ENCODE peak calls at places on chromosomes 5 and 9, in ten cellular contexts. One of them, this sample, is unnamed.

GRCh38 chr5:159227452-159227851 is 18.1 kb upstream of the RNF145 start:
- DNase-seq in PC-3: no peak
- DNase-seq in transverse colon: no peak
- DNase-seq in hepatocyte: no peak
- DNase-seq in pancreas: no peak
- DNase-seq in vagina: no peak
- DNase-seq in IMR-90: no peak
- DNase-seq in cardiac muscle cell: no peak
- DNase-seq in CD4-positive, alpha-beta memory T cell: no peak
- DNase-seq in A549: no peak
- DNase-seq in this sample: no peak

GRCh38 chr5:135242021-135242480 is 157.0 kb downstream of the MACROH2A1 start:
- DNase-seq in hepatocyte: no peak
- DNase-seq in cardiac muscle cell: peak; percentile 60
- DNase-seq in vagina: peak; percentile 79
- DNase-seq in pancreas: no peak
- DNase-seq in IMR-90: peak; percentile 64
- DNase-seq in transverse colon: no peak
- DNase-seq in CD4-positive, alpha-beta memory T cell: no peak
- DNase-seq in PC-3: peak; percentile 56
- DNase-seq in A549: no peak
- DNase-seq in this sample: no peak

GRCh38 chr5:160657622-160658458 is 194.2 kb downstream of the ATP10B start:
- DNase-seq in A549: no peak
- DNase-seq in transverse colon: peak; percentile 51
- DNase-seq in pancreas: no peak
- DNase-seq in IMR-90: no peak
- DNase-seq in vagina: no peak
- DNase-seq in CD4-positive, alpha-beta memory T cell: no peak
- DNase-seq in hepatocyte: no peak
- DNase-seq in cardiac muscle cell: no peak
- DNase-seq in PC-3: no peak
- DNase-seq in this sample: no peak

GRCh38 chr5:133366438-133366837 is 245.9 kb downstream of the FSTL4 start:
- DNase-seq in hepatocyte: no peak
- DNase-seq in A549: no peak
- DNase-seq in transverse colon: no peak
- DNase-seq in IMR-90: no peak
- DNase-seq in cardiac muscle cell: no peak
- DNase-seq in PC-3: peak; percentile 20
- DNase-seq in CD4-positive, alpha-beta memory T cell: no peak
- DNase-seq in pancreas: no peak
- DNase-seq in vagina: no peak
- DNase-seq in this sample: no peak

GRCh38 chr9:79471577-79472543 is 99.9 kb upstream of the TLE4 start:
- DNase-seq in CD4-positive, alpha-beta memory T cell: peak; percentile 2
- DNase-seq in A549: no peak
- DNase-seq in IMR-90: peak; percentile 35
- DNase-seq in hepatocyte: peak; percentile 53
- DNase-seq in pancreas: peak; percentile 55
- DNase-seq in vagina: no peak
- DNase-seq in cardiac muscle cell: peak; percentile 65
- DNase-seq in transverse colon: peak; percentile 38
- DNase-seq in PC-3: peak; percentile 66
- DNase-seq in this sample: peak; percentile 23

GRCh38 chr5:29337030-29337429 is 1856.5 kb upstream of the CDH6 start:
- DNase-seq in cardiac muscle cell: no peak
- DNase-seq in pancreas: no peak
- DNase-seq in vagina: no peak
- DNase-seq in transverse colon: no peak
- DNase-seq in PC-3: no peak
- DNase-seq in hepatocyte: no peak
- DNase-seq in A549: no peak
- DNase-seq in IMR-90: no peak
- DNase-seq in CD4-positive, alpha-beta memory T cell: no peak
- DNase-seq in this sample: no peak

GRCh38 chr5:73747696-73748380 is 121.8 kb downstream of the ARHGEF28 start:
- DNase-seq in IMR-90: no peak
- DNase-seq in pancreas: no peak
- DNase-seq in hepatocyte: no peak
- DNase-seq in cardiac muscle cell: peak; percentile 20
- DNase-seq in PC-3: no peak
- DNase-seq in transverse colon: no peak
- DNase-seq in CD4-positive, alpha-beta memory T cell: no peak
- DNase-seq in vagina: no peak
- DNase-seq in A549: no peak
- DNase-seq in this sample: no peak

GRCh38 chr9:91164724-91165520 is 196.8 kb downstream of the AUH start:
- DNase-seq in pancreas: no peak
- DNase-seq in PC-3: peak; percentile 89
- DNase-seq in cardiac muscle cell: peak; percentile 96
- DNase-seq in transverse colon: peak; percentile 87
- DNase-seq in CD4-positive, alpha-beta memory T cell: peak; percentile 40
- DNase-seq in A549: peak; percentile 86
- DNase-seq in hepatocyte: peak; percentile 93
- DNase-seq in IMR-90: peak; percentile 100
- DNase-seq in vagina: peak; percentile 86
- DNase-seq in this sample: peak; percentile 38

GRCh38 chr9:124527781-124528180 is 20.6 kb upstream of the NR5A1 start:
- DNase-seq in hepatocyte: no peak
- DNase-seq in transverse colon: no peak
- DNase-seq in vagina: no peak
- DNase-seq in IMR-90: peak; percentile 63
- DNase-seq in cardiac muscle cell: no peak
- DNase-seq in CD4-positive, alpha-beta memory T cell: no peak
- DNase-seq in pancreas: no peak
- DNase-seq in A549: no peak
- DNase-seq in PC-3: peak; percentile 10
- DNase-seq in this sample: no peak

GRCh38 chr5:63401434-63402046 is 560.7 kb downstream of the HTR1A start:
- DNase-seq in IMR-90: peak; percentile 8
- DNase-seq in CD4-positive, alpha-beta memory T cell: no peak
- DNase-seq in vagina: no peak
- DNase-seq in transverse colon: peak; percentile 41
- DNase-seq in cardiac muscle cell: peak; percentile 60
- DNase-seq in pancreas: peak; percentile 76
- DNase-seq in PC-3: peak; percentile 75
- DNase-seq in hepatocyte: peak; percentile 77
- DNase-seq in A549: peak; percentile 8
- DNase-seq in this sample: no peak

GRCh38 chr9:20788526-20789421 is 104.7 kb downstream of the FOCAD start:
- DNase-seq in vagina: no peak
- DNase-seq in transverse colon: no peak
- DNase-seq in CD4-positive, alpha-beta memory T cell: no peak
- DNase-seq in IMR-90: no peak
- DNase-seq in A549: no peak
- DNase-seq in PC-3: no peak
- DNase-seq in hepatocyte: no peak
- DNase-seq in cardiac muscle cell: peak; percentile 58
- DNase-seq in pancreas: no peak
- DNase-seq in this sample: no peak

GRCh38 chr9:77815260-77815659 is 167.1 kb upstream of the GNA14 start:
- DNase-seq in pancreas: no peak
- DNase-seq in cardiac muscle cell: no peak
- DNase-seq in hepatocyte: no peak
- DNase-seq in A549: no peak
- DNase-seq in vagina: no peak
- DNase-seq in IMR-90: no peak
- DNase-seq in CD4-positive, alpha-beta memory T cell: no peak
- DNase-seq in transverse colon: no peak
- DNase-seq in PC-3: peak; percentile 4
- DNase-seq in this sample: no peak

GRCh38 chr5:132489051-132489770 is 1.4 kb downstream of the IRF1 start:
- DNase-seq in CD4-positive, alpha-beta memory T cell: no peak
- DNase-seq in A549: no peak
- DNase-seq in hepatocyte: peak; percentile 6
- DNase-seq in cardiac muscle cell: no peak
- DNase-seq in pancreas: no peak
- DNase-seq in vagina: peak; percentile 86
- DNase-seq in IMR-90: no peak
- DNase-seq in transverse colon: peak; percentile 32
- DNase-seq in PC-3: no peak
- DNase-seq in this sample: peak; percentile 21

DNA sequence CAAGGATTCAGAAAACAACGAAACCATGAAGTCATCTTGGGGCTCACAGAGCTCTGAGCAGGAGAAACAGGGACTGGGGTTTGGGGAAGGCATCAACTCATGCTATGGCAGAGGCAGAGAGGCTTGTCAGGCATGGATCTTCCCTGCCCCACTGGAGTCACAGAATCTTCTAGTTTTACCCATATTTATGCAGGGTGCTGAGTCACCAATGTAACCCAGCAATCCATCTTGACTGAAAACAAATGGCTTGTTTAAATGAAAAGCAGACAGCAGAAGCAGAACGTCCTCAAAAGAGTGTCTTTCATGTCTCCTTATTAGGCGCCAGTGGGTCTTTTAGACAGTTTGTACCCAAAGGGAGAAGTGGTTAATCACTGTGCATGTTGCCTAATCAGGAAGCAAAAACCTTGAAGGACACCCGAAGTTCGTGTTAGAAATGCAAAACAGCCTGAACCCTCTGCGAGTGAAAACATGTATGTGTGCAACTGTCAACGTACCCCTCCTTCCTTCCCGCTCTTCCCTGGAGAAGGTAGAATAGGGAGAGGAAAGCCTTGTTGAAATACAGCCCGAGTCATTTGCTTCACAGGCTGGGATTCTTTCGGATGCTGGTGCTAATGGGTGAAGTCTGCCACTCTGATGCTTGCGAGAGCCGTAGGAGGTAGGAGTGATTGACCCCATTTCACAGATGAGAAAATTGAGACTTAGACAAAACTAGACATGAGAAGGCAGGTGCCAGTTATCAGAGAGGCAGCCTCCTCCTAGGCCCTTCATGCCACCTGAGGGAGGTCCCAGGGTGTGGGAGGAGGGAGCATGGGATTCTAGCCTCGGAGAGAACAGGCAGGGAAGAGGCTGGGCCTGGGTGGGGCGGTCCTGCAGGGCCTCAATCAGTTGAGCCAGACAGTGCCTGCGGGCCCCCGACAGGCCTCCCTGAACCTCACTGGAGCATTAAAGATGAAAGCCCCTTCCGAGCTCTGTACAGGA is 112.7 kb downstream of the COL23A1 start:
- DNase-seq in transverse colon: no peak
- DNase-seq in cardiac muscle cell: no peak
- DNase-seq in PC-3: no peak
- DNase-seq in pancreas: no peak
- DNase-seq in vagina: no peak
- DNase-seq in IMR-90: no peak
- DNase-seq in CD4-positive, alpha-beta memory T cell: no peak
- DNase-seq in A549: no peak
- DNase-seq in hepatocyte: no peak
- DNase-seq in this sample: no peak
- H3K4me3 ChIP-seq in transverse colon: no peak overlapping the region
- H3K4me3 ChIP-seq in cardiac muscle cell: no peak overlapping the region
- H3K4me3 ChIP-seq in PC-3: no peak overlapping the region
- H3K4me3 ChIP-seq in pancreas: no peak overlapping the region
- H3K4me3 ChIP-seq in vagina: no peak overlapping the region
- H3K4me3 ChIP-seq in IMR-90: no peak overlapping the region
- H3K4me3 ChIP-seq in CD4-positive, alpha-beta memory T cell: no peak overlapping the region
- H3K4me3 ChIP-seq in A549: no peak overlapping the region
- H3K4me3 ChIP-seq in hepatocyte: no peak overlapping the region
- H3K4me3 ChIP-seq in this sample: no peak overlapping the region

DNA sequence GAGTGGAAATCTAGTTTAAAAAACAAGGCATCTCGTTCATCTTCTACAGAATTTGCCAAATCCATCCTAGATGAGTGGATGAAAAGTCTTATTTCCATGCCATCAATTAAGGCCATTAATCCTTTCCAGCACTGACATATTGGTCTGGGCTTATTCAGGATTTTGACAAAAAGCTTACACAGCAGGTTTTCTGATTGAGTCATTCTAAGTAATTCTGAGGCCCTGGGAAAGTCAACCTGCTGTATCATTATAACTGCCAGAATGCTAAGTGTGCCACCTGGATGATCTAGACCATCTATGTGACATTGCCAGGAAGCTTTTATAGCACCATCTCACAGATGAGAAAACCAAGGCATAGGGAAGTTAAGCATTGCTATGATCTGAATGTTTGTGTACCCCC is 132.1 kb upstream of the MAP3K1 start:
- DNase-seq in IMR-90: no peak
- DNase-seq in pancreas: no peak
- DNase-seq in vagina: no peak
- DNase-seq in PC-3: no peak
- DNase-seq in transverse colon: no peak
- DNase-seq in hepatocyte: no peak
- DNase-seq in CD4-positive, alpha-beta memory T cell: no peak
- DNase-seq in A549: no peak
- DNase-seq in cardiac muscle cell: no peak
- DNase-seq in this sample: no peak
- H3K4me1 ChIP-seq in IMR-90: peaks cover 7% of the 10 kb centered on the region
- H3K4me1 ChIP-seq in pancreas: no peaks in the 10 kb centered on the region
- H3K4me1 ChIP-seq in vagina: peaks cover 2% of the 10 kb centered on the region
- H3K4me1 ChIP-seq in PC-3: no peaks in the 10 kb centered on the region
- H3K4me1 ChIP-seq in transverse colon: no peaks in the 10 kb centered on the region
- H3K4me1 ChIP-seq in hepatocyte: no peaks in the 10 kb centered on the region
- H3K4me1 ChIP-seq in CD4-positive, alpha-beta memory T cell: peaks cover 90% of the 10 kb centered on the region
- H3K4me1 ChIP-seq in A549: no peaks in the 10 kb centered on the region
- H3K4me1 ChIP-seq in cardiac muscle cell: no peaks in the 10 kb centered on the region
- H3K4me1 ChIP-seq in this sample: peaks cover 30% of the 10 kb centered on the region

GRCh38 chr9:113042884-113043657 is 13.5 kb downstream of the ZFP37 start:
- DNase-seq in vagina: no peak
- DNase-seq in A549: no peak
- DNase-seq in transverse colon: no peak
- DNase-seq in cardiac muscle cell: peak; percentile 4
- DNase-seq in PC-3: peak; percentile 1
- DNase-seq in IMR-90: no peak
- DNase-seq in hepatocyte: no peak
- DNase-seq in pancreas: no peak
- DNase-seq in CD4-positive, alpha-beta memory T cell: no peak
- DNase-seq in this sample: no peak
- H3K9me3 ChIP-seq in vagina: peaks cover 94% of the 10 kb centered on the region
- H3K9me3 ChIP-seq in A549: peaks cover 97% of the 10 kb centered on the region
- H3K9me3 ChIP-seq in transverse colon: peaks cover 97% of the 10 kb centered on the region
- H3K9me3 ChIP-seq in cardiac muscle cell: peaks cover 14% of the 10 kb centered on the region
- H3K9me3 ChIP-seq in PC-3: peaks cover 36% of the 10 kb centered on the region
- H3K9me3 ChIP-seq in IMR-90: peaks cover 67% of the 10 kb centered on the region
- H3K9me3 ChIP-seq in hepatocyte: peaks cover 88% of the 10 kb centered on the region
- H3K9me3 ChIP-seq in pancreas: peaks cover 4% of the 10 kb centered on the region
- H3K9me3 ChIP-seq in CD4-positive, alpha-beta memory T cell: peaks cover 16% of the 10 kb centered on the region
- H3K9me3 ChIP-seq in this sample: peaks cover 59% of the 10 kb centered on the region

DNA sequence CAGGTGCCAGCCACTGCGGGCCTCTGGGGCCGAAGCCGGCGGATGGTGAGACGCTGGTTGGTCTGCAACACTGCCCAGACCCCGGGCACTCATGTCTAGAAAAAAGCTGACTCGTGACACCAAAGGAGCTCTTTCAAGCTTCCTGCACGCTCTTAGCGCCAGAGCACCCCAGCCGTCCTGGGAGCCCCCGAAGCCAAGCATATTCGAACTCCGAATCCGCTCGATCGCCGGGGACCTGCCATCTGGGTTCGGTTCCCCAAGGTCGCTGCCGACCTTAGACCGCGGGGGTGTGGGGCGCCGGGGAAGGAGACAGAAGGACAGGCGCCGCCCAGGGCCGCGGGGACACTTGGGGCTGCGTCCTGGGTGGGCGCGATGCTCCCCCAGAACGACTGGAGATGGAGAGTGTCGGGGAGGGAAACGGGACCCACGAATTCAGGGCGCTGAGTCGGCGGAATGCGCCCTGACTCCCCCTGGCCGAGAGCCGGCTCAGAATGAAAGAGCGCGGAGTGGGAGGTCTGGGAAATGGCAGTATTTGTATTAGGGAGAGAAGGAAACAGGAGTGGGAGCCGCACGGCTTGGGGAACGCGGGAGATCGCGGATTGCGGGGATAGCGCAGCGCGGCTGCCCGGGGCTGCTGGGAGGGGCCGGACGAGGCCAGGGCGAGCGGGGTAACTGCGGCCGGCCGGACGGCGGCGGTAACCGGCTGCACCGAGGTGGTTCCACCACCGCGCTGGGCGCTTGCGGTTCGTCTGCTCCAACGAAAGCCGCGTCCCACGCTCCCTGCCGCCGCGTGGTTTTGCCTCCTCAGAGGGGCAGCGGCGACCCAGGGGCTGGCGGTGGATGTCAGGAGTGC is 20.1 kb upstream of the MARCHF6 start:
- DNase-seq in vagina: peak; percentile 83
- DNase-seq in hepatocyte: peak; percentile 55
- DNase-seq in CD4-positive, alpha-beta memory T cell: no peak
- DNase-seq in PC-3: peak; percentile 52
- DNase-seq in A549: peak; percentile 48
- DNase-seq in cardiac muscle cell: peak; percentile 59
- DNase-seq in pancreas: peak; percentile 85
- DNase-seq in IMR-90: peak; percentile 26
- DNase-seq in transverse colon: peak; percentile 51
- DNase-seq in this sample: no peak
- H3K4me3 ChIP-seq in vagina: peak overlapping the region; percentile 53
- H3K4me3 ChIP-seq in hepatocyte: peak overlapping the region; percentile 38
- H3K4me3 ChIP-seq in CD4-positive, alpha-beta memory T cell: peak overlapping the region; percentile 29
- H3K4me3 ChIP-seq in PC-3: peak overlapping the region; percentile 66
- H3K4me3 ChIP-seq in A549: peak overlapping the region; percentile 67
- H3K4me3 ChIP-seq in cardiac muscle cell: peak overlapping the region; percentile 62
- H3K4me3 ChIP-seq in pancreas: peak overlapping the region; percentile 47
- H3K4me3 ChIP-seq in IMR-90: peak overlapping the region; percentile 66
- H3K4me3 ChIP-seq in transverse colon: peak overlapping the region; percentile 54
- H3K4me3 ChIP-seq in this sample: peak overlapping the region; percentile 32

This sample was measured in CD8-positive, alpha-beta memory T cell.